ENCODE peak calls at places on chromosome 2, in eight cellular contexts. J, N, Q, Y, B, L, X and W are unnamed samples.

GRCh38 chr2:141399270-141399669 is 731.5 kb downstream of the LRP1B start:
- DNase-seq in Q (peak), J (no peak), X (no peak), L (no peak), Y (no peak), B (no peak), N (no peak), W (no peak)

GRCh38 chr2:38013158-38013752 is 62.7 kb downstream of the CYP1B1 start:
- DNase-seq in Q (peak), J (no peak), N (peak), Y (no peak), L (no peak), X (no peak), B (no peak), W (no peak)

GRCh38 chr2:27954261-27954673 is 63.7 kb downstream of the BABAM2 start:
- DNase-seq in X (no peak), L (no peak), B (no peak), N (peak), Q (peak), Y (no peak), J (no peak), W (no peak)

GRCh38 chr2:176944998-176945397 is 267.6 kb upstream of the HNRNPA3 start:
- DNase-seq in L (no peak), J (no peak), N (no peak), B (no peak), X (no peak), Q (no peak), Y (no peak), W (no peak)

GRCh38 chr2:58796239-58796638 is 555.1 kb upstream of the FANCL start:
- DNase-seq in Q (no peak), L (no peak), Y (no peak), J (no peak), X (no peak), B (no peak), N (no peak), W (no peak)

GRCh38 chr2:52072949-52073348 is 1041.0 kb upstream of the NRXN1 start:
- DNase-seq in X (no peak), B (no peak), J (no peak), N (no peak), Y (no peak), L (no peak), Q (no peak), W (no peak)

GRCh38 chr2:6793371-6793770 is 72.3 kb downstream of the CMPK2 start:
- DNase-seq in Q (no peak), J (no peak), L (no peak), N (no peak), B (no peak), Y (no peak), X (no peak), W (no peak)

GRCh38 chr2:166360426-166360825 is 15.3 kb downstream of the SCN9A start:
- DNase-seq in J (no peak), X (no peak), B (no peak), L (no peak), Y (no peak), N (no peak), Q (no peak), W (no peak)

GRCh38 chr2:162106146-162106551 is 32.1 kb upstream of the DPP4 start:
- DNase-seq in B (no peak), L (no peak), X (no peak), N (peak), Q (no peak), Y (no peak), J (no peak), W (no peak)

GRCh38 chr2:53131416-53131815 is 636.2 kb upstream of the CHAC2 start:
- DNase-seq in J (no peak), X (no peak), Y (no peak), N (peak), L (no peak), Q (peak), B (no peak), W (no peak)

GRCh38 chr2:165743442-165743841 is 50.6 kb downstream of the GALNT3 start:
- DNase-seq in Q (no peak), J (no peak), Y (no peak), X (no peak), N (no peak), L (no peak), B (no peak), W (no peak)